ENCODE peak calls at places on chromosomes 13 and 19, in ten cellular contexts. N is anterior cingulate cortex; M is neural crest cell; I is effector memory CD4-positive, alpha-beta T cell; O is T-helper 1 cell; S is iris pigment epithelial cell; F is H7; T is A172; P is brain microvascular endothelial cell; G is stimulated activated naive CD8-positive, alpha-beta T cell treated with anti-CD3 and anti-CD28 coated beads, Interleukin-15, amount 100 ng/mL, for 72 hours. Y is an unnamed sample.

GRCh38 chr19:37954421-37954874 is 47.4 kb downstream of the SIPA1L3 start:
- DNase-seq in O (no peak), I (no peak), N (no peak), M (no peak), G (no peak), P (no peak), F (no peak), S (no peak), T (no peak), Y (no peak)

GRCh38 chr13:100112186-100112838 is 23.4 kb downstream of the PCCA start:
- DNase-seq in N (no peak), M (no peak), P (no peak), I (no peak), G (no peak), F (no peak), T (no peak), O (no peak), S (no peak), Y (no peak)

GRCh38 chr13:44197791-44198770 is 175.5 kb upstream of the SERP2 start:
- DNase-seq in M (no peak), T (peak; percentile 40), N (no peak), F (no peak), S (peak; percentile 22), O (no peak), P (peak; percentile 60), G (peak; percentile 61), I (no peak), Y (no peak)

GRCh38 chr13:102097708-102098107 is 304.1 kb downstream of the FGF14 start:
- DNase-seq in I (no peak), T (no peak), P (no peak), M (no peak), G (no peak), F (no peak), O (no peak), S (no peak), N (no peak), Y (peak; percentile 90)

GRCh38 chr13:112626124-112626523 is 38.2 kb upstream of the TUBGCP3 start:
- DNase-seq in I (no peak), T (no peak), P (no peak), F (no peak), M (no peak), G (no peak), O (no peak), S (no peak), N (no peak), Y (no peak)

GRCh38 chr19:18683955-18684641 is 618 bp downstream of the CRTC1 start:
- DNase-seq in P (no peak), M (no peak), S (no peak), F (peak; percentile 43), T (no peak), G (no peak), N (no peak), O (no peak), I (no peak), Y (no peak)

GRCh38 chr19:44684892-44685847 is 13.8 kb upstream of the CEACAM16 start:
- DNase-seq in O (no peak), F (peak; percentile 27), P (peak; percentile 94), T (peak; percentile 97), S (peak; percentile 82), I (no peak), M (no peak), G (no peak), N (no peak), Y (no peak)

GRCh38 chr13:71242191-71242590 is 624.8 kb downstream of the DACH1 start:
- DNase-seq in M (no peak), O (no peak), T (no peak), I (no peak), N (no peak), G (no peak), P (no peak), F (no peak), S (no peak), Y (peak; percentile 84)

GRCh38 chr19:34662919-34663318 is 14.0 kb downstream of the SCGB2B2 start:
- DNase-seq in S (peak; percentile 26), O (peak; percentile 40), P (no peak), G (peak; percentile 27), F (peak; percentile 35), T (peak; percentile 59), I (peak; percentile 32), M (no peak), N (no peak), Y (peak; percentile 52)

GRCh38 chr19:7681336-7682174 is 922 bp downstream of the TRAPPC5 start:
- DNase-seq in M (peak; percentile 63), G (peak; percentile 87), O (peak; percentile 86), S (peak; percentile 75), F (peak; percentile 95), N (peak; percentile 52), I (peak; percentile 75), P (peak; percentile 57), T (peak; percentile 43), Y (no peak)

GRCh38 chr13:90185734-90186133 is 1161.8 kb upstream of the MIR17HG start:
- DNase-seq in N (no peak), S (no peak), F (no peak), M (no peak), O (no peak), I (no peak), G (no peak), T (no peak), P (no peak), Y (no peak)

GRCh38 chr19:57382806-57383488 is 6.7 kb upstream of the ZNF548 start:
- DNase-seq in P (no peak), I (no peak), O (no peak), G (no peak), S (no peak), T (no peak), N (no peak), F (no peak), M (no peak), Y (no peak)

GRCh38 chr13:99316657-99317244 is 9.6 kb upstream of the GPR183 start:
- DNase-seq in P (no peak), S (peak; percentile 44), T (no peak), O (no peak), F (no peak), M (no peak), I (no peak), N (no peak), G (no peak), Y (peak; percentile 44)

GRCh38 chr19:55083004-55083850 is 7.6 kb downstream of the EPS8L1 start:
- DNase-seq in T (no peak), N (no peak), O (no peak), F (peak; percentile 85), P (no peak), S (no peak), I (no peak), M (no peak), G (no peak), Y (no peak)

GRCh38 chr19:35153701-35154534 is 617 bp upstream of the FXYD5 start:
- DNase-seq in T (no peak), S (peak; percentile 40), F (peak; percentile 90), I (peak; percentile 65), G (peak; percentile 75), O (peak; percentile 72), M (peak; percentile 57), P (no peak), N (no peak), Y (peak; percentile 71)